ENCODE peak calls at places on chromosomes 7 and 10, in eight cellular contexts. U is fibroblast of the aortic adventitia, F is lower leg skin, C is left ventricle myocardium superior, D is T-helper 9 cell, O is GM12878, E is GM03348, Y is spleen. S is an unnamed sample.

GRCh38 chr10:104479906-104480579 is 126.4 kb downstream of the CFAP58 start:
- DNase-seq in E (no peak), Y (no peak), D (no peak), U (peak; percentile 81), C (no peak), O (no peak), F (no peak), S (peak; percentile 20)

GRCh38 chr10:120614685-120615084 is 157.7 kb downstream of the PLPP4 start:
- DNase-seq in C (no peak), U (peak; percentile 53), D (no peak), Y (no peak), O (no peak), E (no peak), F (no peak), S (no peak)

GRCh38 chr10:96390460-96390864 is 31.7 kb upstream of the OPALIN start:
- DNase-seq in E (no peak), D (no peak), U (no peak), F (no peak), O (no peak), C (peak; percentile 91), Y (no peak), S (no peak)

GRCh38 chr7:44990520-44991023 is 9.4 kb upstream of the CCM2 start:
- DNase-seq in O (no peak), Y (peak; percentile 12), F (no peak), E (no peak), C (no peak), D (no peak), U (peak; percentile 97), S (peak; percentile 87)

GRCh38 chr7:29408841-29409243 is 154.8 kb upstream of the PRR15 start:
- DNase-seq in C (no peak), O (peak; percentile 21), U (peak; percentile 87), F (no peak), Y (no peak), E (peak; percentile 88), D (peak; percentile 27), S (peak; percentile 81)

GRCh38 chr7:156493942-156494341 is 146.6 kb upstream of the RNF32 start:
- DNase-seq in E (no peak), O (no peak), Y (no peak), D (no peak), U (no peak), F (no peak), C (no peak), S (peak; percentile 7)

GRCh38 chr7:98944386-98944785 is 66.1 kb downstream of the TRRAP start:
- DNase-seq in F (peak; percentile 59), O (no peak), D (no peak), C (no peak), Y (no peak), U (no peak), E (no peak), S (no peak)

GRCh38 chr7:75638607-75639070 is 100.1 kb downstream of the HIP1 start:
- DNase-seq in C (peak; percentile 79), D (no peak), U (peak; percentile 30), O (no peak), E (peak; percentile 90), F (peak; percentile 90), Y (peak; percentile 86), S (peak; percentile 28)

GRCh38 chr10:84097787-84098353 is 41.4 kb upstream of the GHITM start:
- DNase-seq in D (no peak), E (peak; percentile 44), O (no peak), Y (no peak), F (no peak), C (no peak), U (peak; percentile 30), S (peak; percentile 43)

GRCh38 chr7:90655566-90655965 is 59.4 kb downstream of the CDK14 start:
- DNase-seq in O (no peak), E (peak; percentile 47), D (no peak), Y (no peak), C (no peak), U (peak; percentile 85), F (no peak), S (peak; percentile 93)

GRCh38 chr10:28307267-28307666 is 4.4 kb upstream of the MPP7 start:
- DNase-seq in D (no peak), C (no peak), E (no peak), F (no peak), O (no peak), U (no peak), Y (no peak), S (no peak)

GRCh38 chr10:73625004-73625883 is 16.0 kb downstream of the MYOZ1 start:
- DNase-seq in E (peak; percentile 53), U (no peak), O (no peak), F (no peak), D (peak; percentile 8), C (peak; percentile 50), Y (peak; percentile 84), S (peak; percentile 35)

GRCh38 chr10:78188459-78188858 is 154.8 kb downstream of the RPS24 start:
- DNase-seq in U (no peak), F (no peak), C (no peak), O (no peak), Y (peak; percentile 22), E (no peak), D (no peak), S (no peak)

GRCh38 chr10:69684020-69684980 is 54.3 kb downstream of the FAM241B start:
- DNase-seq in C (peak; percentile 58), E (no peak), U (peak; percentile 73), D (no peak), O (no peak), F (peak; percentile 88), Y (no peak), S (peak; percentile 25)

GRCh38 chr10:79239275-79239779 is 107.9 kb upstream of the PPIF start:
- DNase-seq in D (no peak), Y (peak; percentile 83), C (no peak), O (no peak), E (peak; percentile 41), F (peak; percentile 93), U (peak; percentile 45), S (peak; percentile 71)

GRCh38 chr7:128448751-128449300 is 6.9 kb upstream of the HILPDA start:
- DNase-seq in D (no peak), Y (no peak), U (no peak), E (no peak), C (no peak), O (no peak), F (no peak), S (no peak)

GRCh38 chr10:122504551-122504950 is 43.2 kb downstream of the HTRA1 start:
- DNase-seq in O (no peak), E (peak; percentile 91), C (peak; percentile 95), Y (no peak), U (peak; percentile 89), D (no peak), F (peak; percentile 92), S (peak; percentile 95)

GRCh38 chr7:9349625-9350024 is 916.2 kb downstream of the NXPH1 start:
- DNase-seq in E (no peak), U (no peak), C (no peak), D (no peak), F (no peak), Y (no peak), O (no peak), S (no peak)

GRCh38 chr10:14658331-14659122 is 116.2 kb downstream of the FAM107B start:
- DNase-seq in D (no peak), C (no peak), U (peak; percentile 49), O (peak; percentile 64), E (peak; percentile 40), F (no peak), Y (no peak), S (peak; percentile 83)

GRCh38 chr7:37342665-37343471 is 105.8 kb downstream of the ELMO1 start:
- DNase-seq in C (peak; percentile 30), F (no peak), O (peak; percentile 69), U (no peak), Y (peak; percentile 90), E (no peak), D (peak; percentile 52), S (no peak)

GRCh38 chr10:124075116-124075955 is 18.1 kb downstream of the CHST15 start:
- DNase-seq in Y (no peak), E (no peak), F (no peak), U (no peak), O (no peak), D (no peak), C (no peak), S (no peak)

GRCh38 chr10:69681436-69681835 is 51.4 kb downstream of the FAM241B start:
- DNase-seq in C (no peak), E (no peak), O (no peak), F (peak; percentile 63), U (no peak), D (no peak), Y (peak; percentile 60), S (no peak)

GRCh38 chr7:64618785-64619456 is 47.0 kb upstream of the ZNF107 start:
- DNase-seq in D (no peak), O (no peak), F (peak; percentile 5), U (peak; percentile 68), Y (no peak), C (no peak), E (peak; percentile 24), S (peak; percentile 67)

S was measured in fibroblast of mammary gland.